ENCODE peak calls at places on chromosome 3, in nine cellular contexts. One of them, this sample, is unnamed.

GRCh38 chr3:138068579-138069174 is 46.7 kb downstream of the DZIP1L start:
- DNase-seq in activated CD8-positive, alpha-beta memory T cell treated with anti-CD3 and anti-CD28 coated beads, Interleukin-2, amount 50 U/mL, for 4 hours: peak
- DNase-seq in activated effector memory CD4-positive, alpha-beta T cell treated with Interleukin-2 at 50 U/mL for 16 hours: peak
- DNase-seq in Caki2: peak
- DNase-seq in endodermal cell: peak
- DNase-seq in AG09309: peak
- DNase-seq in Right ventricle myocardium superior: peak
- DNase-seq in AG08395: peak
- DNase-seq in neuronal stem cell: peak
- DNase-seq in this sample: peak

GRCh38 chr3:63896332-63897034 is 15.7 kb downstream of the SCAANT1 start:
- DNase-seq in activated CD8-positive, alpha-beta memory T cell treated with anti-CD3 and anti-CD28 coated beads, Interleukin-2, amount 50 U/mL, for 4 hours: no peak
- DNase-seq in activated effector memory CD4-positive, alpha-beta T cell treated with Interleukin-2 at 50 U/mL for 16 hours: no peak
- DNase-seq in Caki2: no peak
- DNase-seq in endodermal cell: no peak
- DNase-seq in AG09309: no peak
- DNase-seq in Right ventricle myocardium superior: no peak
- DNase-seq in AG08395: no peak
- DNase-seq in neuronal stem cell: no peak
- DNase-seq in this sample: no peak

GRCh38 chr3:86887876-86888275 is 103.1 kb downstream of the VGLL3 start:
- DNase-seq in activated CD8-positive, alpha-beta memory T cell treated with anti-CD3 and anti-CD28 coated beads, Interleukin-2, amount 50 U/mL, for 4 hours: no peak
- DNase-seq in activated effector memory CD4-positive, alpha-beta T cell treated with Interleukin-2 at 50 U/mL for 16 hours: no peak
- DNase-seq in Caki2: no peak
- DNase-seq in endodermal cell: no peak
- DNase-seq in AG09309: no peak
- DNase-seq in Right ventricle myocardium superior: no peak
- DNase-seq in AG08395: no peak
- DNase-seq in neuronal stem cell: no peak
- DNase-seq in this sample: no peak

GRCh38 chr3:51706788-51707731 is at the start of gene GRM2:
- DNase-seq in activated CD8-positive, alpha-beta memory T cell treated with anti-CD3 and anti-CD28 coated beads, Interleukin-2, amount 50 U/mL, for 4 hours: peak
- DNase-seq in activated effector memory CD4-positive, alpha-beta T cell treated with Interleukin-2 at 50 U/mL for 16 hours: no peak
- DNase-seq in Caki2: peak
- DNase-seq in endodermal cell: peak
- DNase-seq in AG09309: no peak
- DNase-seq in Right ventricle myocardium superior: peak
- DNase-seq in AG08395: peak
- DNase-seq in neuronal stem cell: peak
- DNase-seq in this sample: no peak

GRCh38 chr3:5489536-5489935 is 302.0 kb downstream of the EDEM1 start:
- DNase-seq in activated CD8-positive, alpha-beta memory T cell treated with anti-CD3 and anti-CD28 coated beads, Interleukin-2, amount 50 U/mL, for 4 hours: no peak
- DNase-seq in activated effector memory CD4-positive, alpha-beta T cell treated with Interleukin-2 at 50 U/mL for 16 hours: no peak
- DNase-seq in Caki2: no peak
- DNase-seq in endodermal cell: no peak
- DNase-seq in AG09309: no peak
- DNase-seq in Right ventricle myocardium superior: no peak
- DNase-seq in AG08395: no peak
- DNase-seq in neuronal stem cell: no peak
- DNase-seq in this sample: no peak

GRCh38 chr3:5054098-5054497 is 68.0 kb upstream of the ARL8B start:
- DNase-seq in activated CD8-positive, alpha-beta memory T cell treated with anti-CD3 and anti-CD28 coated beads, Interleukin-2, amount 50 U/mL, for 4 hours: no peak
- DNase-seq in activated effector memory CD4-positive, alpha-beta T cell treated with Interleukin-2 at 50 U/mL for 16 hours: no peak
- DNase-seq in Caki2: no peak
- DNase-seq in endodermal cell: no peak
- DNase-seq in AG09309: no peak
- DNase-seq in Right ventricle myocardium superior: no peak
- DNase-seq in AG08395: no peak
- DNase-seq in neuronal stem cell: no peak
- DNase-seq in this sample: no peak

GRCh38 chr3:187040637-187041361 is 98.5 kb downstream of the RPL39L start:
- DNase-seq in activated CD8-positive, alpha-beta memory T cell treated with anti-CD3 and anti-CD28 coated beads, Interleukin-2, amount 50 U/mL, for 4 hours: no peak
- DNase-seq in activated effector memory CD4-positive, alpha-beta T cell treated with Interleukin-2 at 50 U/mL for 16 hours: no peak
- DNase-seq in Caki2: no peak
- DNase-seq in endodermal cell: no peak
- DNase-seq in AG09309: no peak
- DNase-seq in Right ventricle myocardium superior: no peak
- DNase-seq in AG08395: peak
- DNase-seq in neuronal stem cell: no peak
- DNase-seq in this sample: no peak

GRCh38 chr3:47339951-47340350 is 40.9 kb upstream of the PTPN23 start:
- DNase-seq in activated CD8-positive, alpha-beta memory T cell treated with anti-CD3 and anti-CD28 coated beads, Interleukin-2, amount 50 U/mL, for 4 hours: no peak
- DNase-seq in activated effector memory CD4-positive, alpha-beta T cell treated with Interleukin-2 at 50 U/mL for 16 hours: no peak
- DNase-seq in Caki2: no peak
- DNase-seq in endodermal cell: no peak
- DNase-seq in AG09309: no peak
- DNase-seq in Right ventricle myocardium superior: no peak
- DNase-seq in AG08395: no peak
- DNase-seq in neuronal stem cell: no peak
- DNase-seq in this sample: no peak

GRCh38 chr3:77362936-77363335 is 323.0 kb downstream of the ROBO2 start:
- DNase-seq in activated CD8-positive, alpha-beta memory T cell treated with anti-CD3 and anti-CD28 coated beads, Interleukin-2, amount 50 U/mL, for 4 hours: no peak
- DNase-seq in activated effector memory CD4-positive, alpha-beta T cell treated with Interleukin-2 at 50 U/mL for 16 hours: no peak
- DNase-seq in Caki2: no peak
- DNase-seq in endodermal cell: no peak
- DNase-seq in AG09309: no peak
- DNase-seq in Right ventricle myocardium superior: no peak
- DNase-seq in AG08395: no peak
- DNase-seq in neuronal stem cell: no peak
- DNase-seq in this sample: no peak

GRCh38 chr3:72549819-72550581 is 298.2 kb downstream of the SHQ1 start:
- DNase-seq in activated CD8-positive, alpha-beta memory T cell treated with anti-CD3 and anti-CD28 coated beads, Interleukin-2, amount 50 U/mL, for 4 hours: no peak
- DNase-seq in activated effector memory CD4-positive, alpha-beta T cell treated with Interleukin-2 at 50 U/mL for 16 hours: no peak
- DNase-seq in Caki2: no peak
- DNase-seq in endodermal cell: no peak
- DNase-seq in AG09309: no peak
- DNase-seq in Right ventricle myocardium superior: no peak
- DNase-seq in AG08395: no peak
- DNase-seq in neuronal stem cell: no peak
- DNase-seq in this sample: no peak

GRCh38 chr3:179513867-179514266 is 48.9 kb upstream of the ACTL6A start:
- DNase-seq in activated CD8-positive, alpha-beta memory T cell treated with anti-CD3 and anti-CD28 coated beads, Interleukin-2, amount 50 U/mL, for 4 hours: no peak
- DNase-seq in activated effector memory CD4-positive, alpha-beta T cell treated with Interleukin-2 at 50 U/mL for 16 hours: no peak
- DNase-seq in Caki2: no peak
- DNase-seq in endodermal cell: no peak
- DNase-seq in AG09309: no peak
- DNase-seq in Right ventricle myocardium superior: no peak
- DNase-seq in AG08395: no peak
- DNase-seq in neuronal stem cell: no peak
- DNase-seq in this sample: no peak

GRCh38 chr3:87196879-87197278 is 30.2 kb upstream of the CHMP2B start:
- DNase-seq in activated CD8-positive, alpha-beta memory T cell treated with anti-CD3 and anti-CD28 coated beads, Interleukin-2, amount 50 U/mL, for 4 hours: no peak
- DNase-seq in activated effector memory CD4-positive, alpha-beta T cell treated with Interleukin-2 at 50 U/mL for 16 hours: no peak
- DNase-seq in Caki2: no peak
- DNase-seq in endodermal cell: peak
- DNase-seq in AG09309: no peak
- DNase-seq in Right ventricle myocardium superior: no peak
- DNase-seq in AG08395: no peak
- DNase-seq in neuronal stem cell: no peak
- DNase-seq in this sample: peak

GRCh38 chr3:61832375-61833229 is 271.2 kb downstream of the PTPRG start:
- DNase-seq in activated CD8-positive, alpha-beta memory T cell treated with anti-CD3 and anti-CD28 coated beads, Interleukin-2, amount 50 U/mL, for 4 hours: no peak
- DNase-seq in activated effector memory CD4-positive, alpha-beta T cell treated with Interleukin-2 at 50 U/mL for 16 hours: no peak
- DNase-seq in Caki2: no peak
- DNase-seq in endodermal cell: no peak
- DNase-seq in AG09309: no peak
- DNase-seq in Right ventricle myocardium superior: no peak
- DNase-seq in AG08395: no peak
- DNase-seq in neuronal stem cell: no peak
- DNase-seq in this sample: no peak

GRCh38 chr3:187136936-187137335 is 2.4 kb downstream of the RPL39L start:
- DNase-seq in activated CD8-positive, alpha-beta memory T cell treated with anti-CD3 and anti-CD28 coated beads, Interleukin-2, amount 50 U/mL, for 4 hours: no peak
- DNase-seq in activated effector memory CD4-positive, alpha-beta T cell treated with Interleukin-2 at 50 U/mL for 16 hours: no peak
- DNase-seq in Caki2: peak
- DNase-seq in endodermal cell: no peak
- DNase-seq in AG09309: no peak
- DNase-seq in Right ventricle myocardium superior: no peak
- DNase-seq in AG08395: peak
- DNase-seq in neuronal stem cell: no peak
- DNase-seq in this sample: no peak

GRCh38 chr3:16940769-16941683 is 56.3 kb downstream of the PLCL2 start:
- DNase-seq in activated CD8-positive, alpha-beta memory T cell treated with anti-CD3 and anti-CD28 coated beads, Interleukin-2, amount 50 U/mL, for 4 hours: no peak
- DNase-seq in activated effector memory CD4-positive, alpha-beta T cell treated with Interleukin-2 at 50 U/mL for 16 hours: no peak
- DNase-seq in Caki2: no peak
- DNase-seq in endodermal cell: no peak
- DNase-seq in AG09309: no peak
- DNase-seq in Right ventricle myocardium superior: no peak
- DNase-seq in AG08395: no peak
- DNase-seq in neuronal stem cell: no peak
- DNase-seq in this sample: no peak

GRCh38 chr3:120678331-120678845 is 3.7 kb downstream of the HGD start:
- DNase-seq in activated CD8-positive, alpha-beta memory T cell treated with anti-CD3 and anti-CD28 coated beads, Interleukin-2, amount 50 U/mL, for 4 hours: no peak
- DNase-seq in activated effector memory CD4-positive, alpha-beta T cell treated with Interleukin-2 at 50 U/mL for 16 hours: no peak
- DNase-seq in Caki2: peak
- DNase-seq in endodermal cell: peak
- DNase-seq in AG09309: peak
- DNase-seq in Right ventricle myocardium superior: no peak
- DNase-seq in AG08395: peak
- DNase-seq in neuronal stem cell: no peak
- DNase-seq in this sample: no peak

GRCh38 chr3:42780892-42781700 is 8.0 kb upstream of the CCDC13 start:
- DNase-seq in activated CD8-positive, alpha-beta memory T cell treated with anti-CD3 and anti-CD28 coated beads, Interleukin-2, amount 50 U/mL, for 4 hours: no peak
- DNase-seq in activated effector memory CD4-positive, alpha-beta T cell treated with Interleukin-2 at 50 U/mL for 16 hours: no peak
- DNase-seq in Caki2: peak
- DNase-seq in endodermal cell: no peak
- DNase-seq in AG09309: peak
- DNase-seq in Right ventricle myocardium superior: no peak
- DNase-seq in AG08395: peak
- DNase-seq in neuronal stem cell: peak
- DNase-seq in this sample: peak

GRCh38 chr3:190807719-190808375 is 54.6 kb downstream of the GMNC start:
- DNase-seq in activated CD8-positive, alpha-beta memory T cell treated with anti-CD3 and anti-CD28 coated beads, Interleukin-2, amount 50 U/mL, for 4 hours: no peak
- DNase-seq in activated effector memory CD4-positive, alpha-beta T cell treated with Interleukin-2 at 50 U/mL for 16 hours: no peak
- DNase-seq in Caki2: no peak
- DNase-seq in endodermal cell: no peak
- DNase-seq in AG09309: no peak
- DNase-seq in Right ventricle myocardium superior: peak
- DNase-seq in AG08395: no peak
- DNase-seq in neuronal stem cell: no peak
- DNase-seq in this sample: peak

GRCh38 chr3:182182531-182182968 is 470.8 kb downstream of the SOX2 start:
- DNase-seq in activated CD8-positive, alpha-beta memory T cell treated with anti-CD3 and anti-CD28 coated beads, Interleukin-2, amount 50 U/mL, for 4 hours: no peak
- DNase-seq in activated effector memory CD4-positive, alpha-beta T cell treated with Interleukin-2 at 50 U/mL for 16 hours: no peak
- DNase-seq in Caki2: peak
- DNase-seq in endodermal cell: no peak
- DNase-seq in AG09309: no peak
- DNase-seq in Right ventricle myocardium superior: no peak
- DNase-seq in AG08395: no peak
- DNase-seq in neuronal stem cell: no peak
- DNase-seq in this sample: no peak

GRCh38 chr3:52237659-52238172 is 1.2 kb downstream of the TWF2 start:
- DNase-seq in activated CD8-positive, alpha-beta memory T cell treated with anti-CD3 and anti-CD28 coated beads, Interleukin-2, amount 50 U/mL, for 4 hours: no peak
- DNase-seq in activated effector memory CD4-positive, alpha-beta T cell treated with Interleukin-2 at 50 U/mL for 16 hours: no peak
- DNase-seq in Caki2: peak
- DNase-seq in endodermal cell: peak
- DNase-seq in AG09309: peak
- DNase-seq in Right ventricle myocardium superior: peak
- DNase-seq in AG08395: peak
- DNase-seq in neuronal stem cell: no peak
- DNase-seq in this sample: no peak

GRCh38 chr3:108300103-108300849 is 3.9 kb downstream of the HHLA2 start:
- DNase-seq in activated CD8-positive, alpha-beta memory T cell treated with anti-CD3 and anti-CD28 coated beads, Interleukin-2, amount 50 U/mL, for 4 hours: no peak
- DNase-seq in activated effector memory CD4-positive, alpha-beta T cell treated with Interleukin-2 at 50 U/mL for 16 hours: no peak
- DNase-seq in Caki2: no peak
- DNase-seq in endodermal cell: peak
- DNase-seq in AG09309: no peak
- DNase-seq in Right ventricle myocardium superior: no peak
- DNase-seq in AG08395: no peak
- DNase-seq in neuronal stem cell: no peak
- DNase-seq in this sample: no peak

GRCh38 chr3:11613319-11613718 is 30.4 kb downstream of the VGLL4 start:
- DNase-seq in activated CD8-positive, alpha-beta memory T cell treated with anti-CD3 and anti-CD28 coated beads, Interleukin-2, amount 50 U/mL, for 4 hours: no peak
- DNase-seq in activated effector memory CD4-positive, alpha-beta T cell treated with Interleukin-2 at 50 U/mL for 16 hours: no peak
- DNase-seq in Caki2: no peak
- DNase-seq in endodermal cell: no peak
- DNase-seq in AG09309: no peak
- DNase-seq in Right ventricle myocardium superior: no peak
- DNase-seq in AG08395: peak
- DNase-seq in neuronal stem cell: no peak
- DNase-seq in this sample: no peak

GRCh38 chr3:69439683-69440270 is 53.9 kb upstream of the FRMD4B start:
- DNase-seq in activated CD8-positive, alpha-beta memory T cell treated with anti-CD3 and anti-CD28 coated beads, Interleukin-2, amount 50 U/mL, for 4 hours: no peak
- DNase-seq in activated effector memory CD4-positive, alpha-beta T cell treated with Interleukin-2 at 50 U/mL for 16 hours: no peak
- DNase-seq in Caki2: peak
- DNase-seq in endodermal cell: no peak
- DNase-seq in AG09309: no peak
- DNase-seq in Right ventricle myocardium superior: no peak
- DNase-seq in AG08395: peak
- DNase-seq in neuronal stem cell: no peak
- DNase-seq in this sample: no peak

GRCh38 chr3:36923523-36923943 is 21.3 kb downstream of the TRANK1 start:
- DNase-seq in activated CD8-positive, alpha-beta memory T cell treated with anti-CD3 and anti-CD28 coated beads, Interleukin-2, amount 50 U/mL, for 4 hours: no peak
- DNase-seq in activated effector memory CD4-positive, alpha-beta T cell treated with Interleukin-2 at 50 U/mL for 16 hours: no peak
- DNase-seq in Caki2: no peak
- DNase-seq in endodermal cell: peak
- DNase-seq in AG09309: no peak
- DNase-seq in Right ventricle myocardium superior: no peak
- DNase-seq in AG08395: no peak
- DNase-seq in neuronal stem cell: no peak
- DNase-seq in this sample: no peak

GRCh38 chr3:126888186-126888760 is 94.6 kb upstream of the PLXNA1 start:
- DNase-seq in activated CD8-positive, alpha-beta memory T cell treated with anti-CD3 and anti-CD28 coated beads, Interleukin-2, amount 50 U/mL, for 4 hours: no peak
- DNase-seq in activated effector memory CD4-positive, alpha-beta T cell treated with Interleukin-2 at 50 U/mL for 16 hours: no peak
- DNase-seq in Caki2: no peak
- DNase-seq in endodermal cell: peak
- DNase-seq in AG09309: no peak
- DNase-seq in Right ventricle myocardium superior: no peak
- DNase-seq in AG08395: no peak
- DNase-seq in neuronal stem cell: no peak
- DNase-seq in this sample: peak